ENCODE peak calls at places on chromosomes 12 and 14, in four cellular contexts. L is left ventricle myocardium inferior, B is GM23248, K is mammary epithelial cell. E is an unnamed sample.
A peak's percentile ranks its signal among the peaks of the same experiment; 100 is the strongest.

GRCh38 chr14:64605926-64606685 is 56.3 kb downstream of the PPP1R36 start:
- DNase-seq in L (no peak), B (no peak), K (peak; percentile 31), E (no peak)

GRCh38 chr12:50677858-50678257 is 86.0 kb upstream of the ATF1 start:
- DNase-seq in L (no peak), B (peak; percentile 26), K (peak; percentile 2), E (no peak)

GRCh38 chr12:132456186-132456943 is 33.6 kb upstream of the FBRSL1 start:
- DNase-seq in L (no peak), B (no peak), K (no peak), E (no peak)

GRCh38 chr12:48037267-48037915 is 33.1 kb upstream of the COL2A1 start:
- DNase-seq in L (no peak), B (no peak), K (no peak), E (peak; percentile 99)

GRCh38 chr12:106669216-106669615 is 86.4 kb downstream of the RFX4 start:
- DNase-seq in L (no peak), B (no peak), K (no peak), E (no peak)

GRCh38 chr12:73506611-73507010 is 1031.0 kb upstream of the ATXN7L3B start:
- DNase-seq in L (no peak), B (no peak), K (no peak), E (no peak)

GRCh38 chr12:47634127-47634526 is 71.7 kb downstream of the RPAP3 start:
- DNase-seq in L (no peak), B (no peak), K (no peak), E (no peak)

GRCh38 chr12:73935817-73936216 is 601.8 kb upstream of the ATXN7L3B start:
- DNase-seq in L (no peak), B (no peak), K (peak; percentile 2), E (peak; percentile 33)

GRCh38 chr12:132285991-132286681 is 43.3 kb downstream of the GALNT9 start:
- DNase-seq in L (peak; percentile 56), B (peak; percentile 73), K (no peak), E (peak; percentile 33)

GRCh38 chr14:59254146-59254910 is 65.9 kb downstream of the DAAM1 start:
- DNase-seq in L (peak; percentile 74), B (peak; percentile 95), K (peak; percentile 78), E (peak; percentile 45)

GRCh38 chr12:109888179-109889020 is 8.1 kb upstream of the GLTP start:
- DNase-seq in L (no peak), B (peak; percentile 98), K (peak; percentile 96), E (no peak)

GRCh38 chr12:76762556-76762955 is 1.4 kb upstream of the ZDHHC17 start:
- DNase-seq in L (no peak), B (peak; percentile 22), K (no peak), E (peak; percentile 96)

GRCh38 chr12:67161322-67161918 is 107.7 kb upstream of the CAND1 start:
- DNase-seq in L (no peak), B (peak; percentile 62), K (peak; percentile 38), E (peak; percentile 54)

GRCh38 chr12:12476836-12477531 is 85.7 kb downstream of the DUSP16 start:
- DNase-seq in L (no peak), B (no peak), K (no peak), E (no peak)

GRCh38 chr12:1115471-1116242 is 124.6 kb downstream of the ERC1 start:
- DNase-seq in L (no peak), B (peak; percentile 79), K (peak; percentile 92), E (no peak)

GRCh38 chr12:121296618-121297476 is at the start of gene CAMKK2:
- DNase-seq in L (peak; percentile 89), B (peak; percentile 92), K (peak; percentile 79), E (peak; percentile 94)

GRCh38 chr12:121958521-121959240 is 40.3 kb downstream of the CFAP251 start:
- DNase-seq in L (no peak), B (peak; percentile 38), K (no peak), E (no peak)

GRCh38 chr12:112107728-112108447 is 695 bp downstream of the NAA25 start:
- DNase-seq in L (no peak), B (peak; percentile 54), K (no peak), E (peak; percentile 79)

GRCh38 chr14:73368621-73369020 is 89.7 kb downstream of the NUMB start:
- DNase-seq in L (no peak), B (peak; percentile 62), K (no peak), E (no peak)

GRCh38 chr12:10226086-10226485 is 13.4 kb downstream of the GABARAPL1 start:
- DNase-seq in L (no peak), B (no peak), K (no peak), E (no peak)

GRCh38 chr12:22034709-22035506 is 11.1 kb upstream of the CMAS start:
- DNase-seq in L (no peak), B (peak; percentile 6), K (no peak), E (no peak)

GRCh38 chr12:80778005-80778541 is 61.4 kb downstream of the MYF5 start:
- DNase-seq in L (peak; percentile 31), B (peak; percentile 70), K (peak; percentile 97), E (no peak)

GRCh38 chr12:68189766-68190700 is 30.5 kb upstream of the IFNG start:
- DNase-seq in L (no peak), B (peak; percentile 70), K (peak; percentile 78), E (no peak)

GRCh38 chr14:62101650-62102355 is 339.6 kb downstream of the SNAPC1 start:
- DNase-seq in L (no peak), B (no peak), K (no peak), E (no peak)

GRCh38 chr14:71647086-71647784 is 285.0 kb upstream of the RGS6 start:
- DNase-seq in L (no peak), B (no peak), K (peak; percentile 64), E (peak; percentile 94)

GRCh38 chr14:61607570-61608244 is 87.6 kb upstream of the HIF1A start:
- DNase-seq in L (no peak), B (no peak), K (no peak), E (peak; percentile 73)

GRCh38 chr12:8088574-8088973 is 6.5 kb downstream of the NECAP1 start:
- DNase-seq in L (no peak), B (no peak), K (no peak), E (no peak)

GRCh38 chr12:54935235-54935951 is 49.2 kb downstream of the TESPA1 start:
- DNase-seq in L (no peak), B (peak; percentile 94), K (peak; percentile 96), E (peak; percentile 38)

GRCh38 chr14:49865431-49865859 is 12.9 kb upstream of the NEMF start:
- DNase-seq in L (peak; percentile 80), B (peak; percentile 79), K (peak; percentile 56), E (peak; percentile 77)

GRCh38 chr12:120536064-120536791 is 2.1 kb downstream of the RNF10 start:
- DNase-seq in L (no peak), B (no peak), K (no peak), E (no peak)

DNA sequence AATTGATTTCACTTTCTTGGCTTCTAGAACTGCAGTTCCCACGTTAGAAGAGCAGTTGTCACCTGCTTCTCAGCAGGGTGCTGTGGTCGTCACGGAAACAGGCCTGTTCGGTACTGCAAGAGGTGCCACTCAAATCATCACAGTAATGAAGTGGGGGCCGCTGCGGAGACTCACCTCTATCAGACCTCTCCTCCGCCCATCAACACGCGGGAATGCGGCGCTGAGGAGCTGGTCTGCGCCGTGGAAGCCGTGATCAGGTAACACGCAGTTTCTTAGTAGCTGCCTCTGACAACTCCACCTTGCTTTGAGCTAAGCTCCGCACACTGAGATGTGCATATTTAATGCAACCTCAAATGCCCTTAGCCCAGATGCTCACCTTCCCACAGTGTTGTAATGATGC is 107.2 kb downstream of the UNC79 start:
- DNase-seq in L (no peak), B (no peak), K (no peak), E (no peak)
- H3K27ac ChIP-seq in L (no peak overlapping the region), B (no peak overlapping the region), K (no peak overlapping the region), E (no peak overlapping the region)

GRCh38 chr14:39099748-39100147 is 3.3 kb downstream of the SEC23A start:
- DNase-seq in L (no peak), B (no peak), K (no peak), E (no peak)

GRCh38 chr14:39094515-39094914 is 8.5 kb downstream of the SEC23A start:
- DNase-seq in L (no peak), B (no peak), K (no peak), E (no peak)

GRCh38 chr14:39102265-39102968 is 618 bp downstream of the SEC23A start:
- DNase-seq in L (peak; percentile 20), B (peak; percentile 73), K (peak; percentile 39), E (peak; percentile 61)

GRCh38 chr14:39091716-39092115 is 11.3 kb downstream of the SEC23A start:
- DNase-seq in L (no peak), B (no peak), K (no peak), E (no peak)

GRCh38 chr14:39097159-39097558 is 5.9 kb downstream of the SEC23A start:
- DNase-seq in L (no peak), B (peak; percentile 70), K (peak; percentile 81), E (peak; percentile 88)
- H3K27ac ChIP-seq in L (peak overlapping the region; percentile 9), B (peak overlapping the region; percentile 48), K (peak overlapping the region; percentile 39), E (no peak overlapping the region)

GRCh38 chr12:131041968-131042847 is 88.5 kb downstream of the ADGRD1 start:
- DNase-seq in L (no peak), B (no peak), K (no peak), E (no peak)

GRCh38 chr12:131041216-131041967 is 87.7 kb downstream of the ADGRD1 start:
- DNase-seq in L (no peak), B (no peak), K (no peak), E (no peak)

GRCh38 chr12:131043401-131043871 is 89.7 kb downstream of the ADGRD1 start:
- DNase-seq in L (no peak), B (no peak), K (no peak), E (no peak)

GRCh38 chr12:131044136-131044535 is 90.4 kb downstream of the ADGRD1 start:
- DNase-seq in L (no peak), B (no peak), K (no peak), E (no peak)

GRCh38 chr12:131042848-131043245 is 89.1 kb downstream of the ADGRD1 start:
- DNase-seq in L (no peak), B (no peak), K (no peak), E (no peak)
- H3K27ac ChIP-seq in L (no peak overlapping the region), B (no peak overlapping the region), K (no peak overlapping the region), E (no peak overlapping the region)

DNA sequence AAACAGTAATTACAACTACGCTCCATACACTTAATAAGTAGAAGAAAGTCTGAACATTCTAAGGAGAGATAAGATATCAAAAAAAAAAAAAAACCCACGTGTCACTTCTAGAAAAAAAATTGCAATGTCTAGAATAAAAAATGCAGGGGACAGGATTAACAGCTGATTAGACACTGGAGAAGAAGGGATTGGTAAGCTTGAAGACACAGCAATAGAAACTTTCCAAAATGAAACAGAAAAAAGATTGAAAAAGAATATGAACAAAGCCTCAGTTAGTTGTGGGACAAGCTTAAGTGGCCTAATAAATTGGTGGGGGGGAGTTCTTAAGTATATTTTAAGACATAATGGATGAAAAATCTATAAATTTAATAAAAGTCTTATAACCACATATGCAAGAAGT is 105.5 kb downstream of the PTPRR start:
- DNase-seq in L (no peak), B (no peak), K (no peak), E (no peak)
- H3K27ac ChIP-seq in L (no peak overlapping the region), B (no peak overlapping the region), K (no peak overlapping the region), E (no peak overlapping the region)

DNA sequence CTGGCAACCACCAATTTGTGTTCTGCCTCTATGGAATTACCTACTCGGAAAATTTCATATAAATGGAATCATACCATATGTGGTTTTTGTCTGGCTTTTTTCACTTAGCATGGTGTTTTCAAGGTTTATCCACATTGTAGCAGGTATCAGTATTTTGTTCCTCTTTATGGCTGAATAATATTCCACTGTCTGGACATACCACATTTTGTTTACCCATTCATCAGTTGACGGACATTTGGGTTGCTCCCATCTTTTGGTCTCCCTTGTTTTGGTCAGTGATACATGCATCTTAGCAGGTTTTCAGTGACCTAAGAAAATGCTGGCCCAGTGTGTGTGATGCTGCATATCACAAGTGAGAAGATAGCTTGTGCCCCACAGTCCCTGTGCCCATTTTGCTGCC is 21.2 kb downstream of the CALM1 start:
- DNase-seq in L (no peak), B (no peak), K (no peak), E (no peak)
- H3K27ac ChIP-seq in L (no peak overlapping the region), B (no peak overlapping the region), K (no peak overlapping the region), E (no peak overlapping the region)

GRCh38 chr12:5242440-5242839 is 189.5 kb upstream of the NTF3 start:
- DNase-seq in L (no peak), B (no peak), K (no peak), E (no peak)
- H3K27ac ChIP-seq in L (no peak overlapping the region), B (no peak overlapping the region), K (no peak overlapping the region), E (no peak overlapping the region)

E was measured in mesendoderm.